ENCODE peak calls at places on chromosomes 1 and 21, in nine cellular contexts. One of them, this sample, is unnamed.

GRCh38 chr21:14321042-14321441 is 61.9 kb downstream of the HSPA13 start:
- DNase-seq in cardiac muscle cell: no peak
- DNase-seq in A549: no peak
- DNase-seq in AG09309: no peak
- DNase-seq in epithelial cell of esophagus: peak; percentile 36
- DNase-seq in ovary: no peak
- DNase-seq in AG10803: peak; percentile 3
- DNase-seq in heart left ventricle: no peak
- DNase-seq in fibroblast of lung: no peak
- DNase-seq in this sample: peak; percentile 17

GRCh38 chr1:77768006-77768405 is 8.4 kb upstream of the USP33 start:
- DNase-seq in heart left ventricle: no peak
- DNase-seq in AG10803: no peak
- DNase-seq in ovary: no peak
- DNase-seq in A549: no peak
- DNase-seq in epithelial cell of esophagus: peak; percentile 53
- DNase-seq in cardiac muscle cell: no peak
- DNase-seq in fibroblast of lung: no peak
- DNase-seq in AG09309: no peak
- DNase-seq in this sample: peak; percentile 61

GRCh38 chr1:82542141-82542540 is 741.4 kb downstream of the ADGRL2 start:
- DNase-seq in fibroblast of lung: no peak
- DNase-seq in AG09309: no peak
- DNase-seq in epithelial cell of esophagus: no peak
- DNase-seq in ovary: no peak
- DNase-seq in heart left ventricle: no peak
- DNase-seq in AG10803: no peak
- DNase-seq in cardiac muscle cell: no peak
- DNase-seq in A549: no peak
- DNase-seq in this sample: no peak

GRCh38 chr1:7224644-7225043 is 439.4 kb downstream of the CAMTA1 start:
- DNase-seq in heart left ventricle: no peak
- DNase-seq in A549: peak; percentile 31
- DNase-seq in AG09309: no peak
- DNase-seq in AG10803: no peak
- DNase-seq in ovary: no peak
- DNase-seq in fibroblast of lung: no peak
- DNase-seq in epithelial cell of esophagus: peak; percentile 21
- DNase-seq in cardiac muscle cell: no peak
- DNase-seq in this sample: no peak

GRCh38 chr1:212667223-212668139 is 32.2 kb downstream of the BATF3 start:
- DNase-seq in heart left ventricle: peak; percentile 63
- DNase-seq in fibroblast of lung: peak; percentile 94
- DNase-seq in cardiac muscle cell: no peak
- DNase-seq in ovary: no peak
- DNase-seq in A549: peak; percentile 92
- DNase-seq in AG10803: peak; percentile 99
- DNase-seq in epithelial cell of esophagus: peak; percentile 57
- DNase-seq in AG09309: peak; percentile 83
- DNase-seq in this sample: peak; percentile 39

GRCh38 chr1:18539171-18539570 is 58.4 kb downstream of the KLHDC7A start:
- DNase-seq in A549: no peak
- DNase-seq in fibroblast of lung: no peak
- DNase-seq in cardiac muscle cell: no peak
- DNase-seq in epithelial cell of esophagus: no peak
- DNase-seq in ovary: no peak
- DNase-seq in AG09309: no peak
- DNase-seq in AG10803: no peak
- DNase-seq in heart left ventricle: no peak
- DNase-seq in this sample: peak; percentile 7

GRCh38 chr1:233689017-233689747 is 75.3 kb downstream of the KCNK1 start:
- DNase-seq in heart left ventricle: no peak
- DNase-seq in cardiac muscle cell: no peak
- DNase-seq in A549: no peak
- DNase-seq in AG09309: no peak
- DNase-seq in ovary: no peak
- DNase-seq in epithelial cell of esophagus: peak; percentile 39
- DNase-seq in fibroblast of lung: no peak
- DNase-seq in AG10803: no peak
- DNase-seq in this sample: peak; percentile 26

GRCh38 chr1:37478451-37478871 is 4.1 kb downstream of the ZC3H12A start:
- DNase-seq in AG10803: peak; percentile 70
- DNase-seq in fibroblast of lung: peak; percentile 80
- DNase-seq in cardiac muscle cell: no peak
- DNase-seq in A549: peak; percentile 34
- DNase-seq in heart left ventricle: no peak
- DNase-seq in ovary: no peak
- DNase-seq in AG09309: peak; percentile 58
- DNase-seq in epithelial cell of esophagus: peak; percentile 72
- DNase-seq in this sample: peak; percentile 85

GRCh38 chr1:50531601-50532000 is 108.4 kb upstream of the DMRTA2 start:
- DNase-seq in AG10803: no peak
- DNase-seq in epithelial cell of esophagus: peak; percentile 3
- DNase-seq in A549: no peak
- DNase-seq in ovary: no peak
- DNase-seq in fibroblast of lung: no peak
- DNase-seq in AG09309: no peak
- DNase-seq in cardiac muscle cell: no peak
- DNase-seq in heart left ventricle: no peak
- DNase-seq in this sample: peak; percentile 4

DNA sequence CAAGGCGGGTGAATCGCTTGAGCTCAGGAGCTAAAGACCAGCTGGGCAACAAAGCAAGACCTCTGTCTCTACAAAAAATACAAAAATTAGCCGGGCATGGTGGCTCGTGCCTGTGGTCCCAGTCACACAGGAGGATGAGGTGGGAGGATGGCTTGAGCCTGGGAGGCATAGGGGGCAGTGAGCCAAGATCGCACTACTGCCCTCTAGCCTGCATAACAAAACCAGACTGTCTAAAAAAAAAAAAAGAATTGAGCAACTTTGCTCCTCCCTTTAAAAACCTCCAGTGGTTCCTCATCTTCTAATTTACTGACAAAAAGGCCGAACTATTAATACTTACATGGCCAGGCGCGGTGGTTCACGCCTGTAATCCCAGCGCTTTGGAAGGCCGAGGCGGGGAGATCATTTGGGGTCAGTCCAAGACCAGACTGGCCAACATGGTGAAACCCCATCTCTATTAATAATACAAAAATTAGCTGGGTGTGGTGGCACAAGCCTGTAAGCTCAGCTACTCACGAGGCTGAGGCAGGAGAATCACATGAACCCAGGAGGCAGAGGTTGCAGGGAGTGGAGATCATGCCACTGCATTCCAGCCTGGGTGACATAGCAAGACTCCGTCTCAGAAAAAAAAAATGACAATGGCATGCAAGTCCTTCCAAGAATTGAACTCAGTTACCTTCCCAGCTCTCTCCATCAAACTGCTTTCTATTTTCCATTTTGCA is 4.4 kb downstream of the ACBD3 start:
- DNase-seq in AG09309: peak; percentile 14
- DNase-seq in AG10803: peak; percentile 68
- DNase-seq in cardiac muscle cell: peak; percentile 31
- DNase-seq in A549: peak; percentile 69
- DNase-seq in epithelial cell of esophagus: peak; percentile 65
- DNase-seq in ovary: peak; percentile 54
- DNase-seq in heart left ventricle: no peak
- DNase-seq in fibroblast of lung: peak; percentile 62
- DNase-seq in this sample: peak; percentile 57
- TF ChIP-seq CTCF in AG09309: peak; percentile 46
- TF ChIP-seq CTCF in AG10803: peak; percentile 43
- TF ChIP-seq CTCF in cardiac muscle cell: peak; percentile 56
- TF ChIP-seq CTCF in A549: peak; percentile 70
- TF ChIP-seq CTCF in epithelial cell of esophagus: peak; percentile 44
- TF ChIP-seq CTCF in ovary: no peak
- TF ChIP-seq CTCF in heart left ventricle: peak; percentile 41
- TF ChIP-seq CTCF in fibroblast of lung: peak; percentile 31
- TF ChIP-seq CTCF in this sample: peak; percentile 54

GRCh38 chr21:38660333-38661295 is 145.1 kb upstream of the ETS2 start:
- DNase-seq in AG09309: no peak
- DNase-seq in cardiac muscle cell: peak; percentile 16
- DNase-seq in fibroblast of lung: peak; percentile 11
- DNase-seq in epithelial cell of esophagus: peak; percentile 23
- DNase-seq in heart left ventricle: no peak
- DNase-seq in ovary: peak; percentile 40
- DNase-seq in AG10803: no peak
- DNase-seq in A549: no peak
- DNase-seq in this sample: no peak

GRCh38 chr21:38662224-38662568 is 143.5 kb upstream of the ETS2 start:
- DNase-seq in fibroblast of lung: no peak
- DNase-seq in AG09309: no peak
- DNase-seq in ovary: no peak
- DNase-seq in epithelial cell of esophagus: no peak
- DNase-seq in A549: no peak
- DNase-seq in cardiac muscle cell: no peak
- DNase-seq in AG10803: no peak
- DNase-seq in heart left ventricle: no peak
- DNase-seq in this sample: no peak

GRCh38 chr21:38663282-38663681 is 142.4 kb upstream of the ETS2 start:
- DNase-seq in A549: no peak
- DNase-seq in AG09309: no peak
- DNase-seq in fibroblast of lung: no peak
- DNase-seq in cardiac muscle cell: no peak
- DNase-seq in AG10803: no peak
- DNase-seq in ovary: no peak
- DNase-seq in epithelial cell of esophagus: no peak
- DNase-seq in heart left ventricle: no peak
- DNase-seq in this sample: no peak

GRCh38 chr21:38661296-38662223 is 144.2 kb upstream of the ETS2 start:
- DNase-seq in AG09309: no peak
- DNase-seq in fibroblast of lung: peak; percentile 74
- DNase-seq in AG10803: peak; percentile 69
- DNase-seq in A549: peak; percentile 4
- DNase-seq in epithelial cell of esophagus: peak; percentile 20
- DNase-seq in heart left ventricle: peak; percentile 65
- DNase-seq in ovary: peak; percentile 33
- DNase-seq in cardiac muscle cell: peak; percentile 42
- DNase-seq in this sample: no peak

GRCh38 chr21:38659936-38660332 is 145.8 kb upstream of the ETS2 start:
- DNase-seq in fibroblast of lung: no peak
- DNase-seq in epithelial cell of esophagus: no peak
- DNase-seq in AG10803: no peak
- DNase-seq in heart left ventricle: no peak
- DNase-seq in ovary: no peak
- DNase-seq in cardiac muscle cell: no peak
- DNase-seq in AG09309: no peak
- DNase-seq in A549: no peak
- DNase-seq in this sample: no peak
- H3K4me3 ChIP-seq in fibroblast of lung: no peak overlapping the region
- H3K4me3 ChIP-seq in epithelial cell of esophagus: no peak overlapping the region
- H3K4me3 ChIP-seq in AG10803: no peak overlapping the region
- H3K4me3 ChIP-seq in heart left ventricle: peak overlapping the region; percentile 50
- H3K4me3 ChIP-seq in ovary: peak overlapping the region; percentile 44
- H3K4me3 ChIP-seq in cardiac muscle cell: no peak overlapping the region
- H3K4me3 ChIP-seq in AG09309: no peak overlapping the region
- H3K4me3 ChIP-seq in A549: no peak overlapping the region
- H3K4me3 ChIP-seq in this sample: no peak overlapping the region

GRCh38 chr1:16073490-16074104 is at the start of gene FAM131C:
- DNase-seq in epithelial cell of esophagus: peak; percentile 37
- DNase-seq in fibroblast of lung: no peak
- DNase-seq in heart left ventricle: no peak
- DNase-seq in AG09309: no peak
- DNase-seq in ovary: peak; percentile 41
- DNase-seq in AG10803: no peak
- DNase-seq in cardiac muscle cell: peak; percentile 71
- DNase-seq in A549: peak; percentile 46
- DNase-seq in this sample: no peak
- TF ChIP-seq CTCF in epithelial cell of esophagus: peak; percentile 14
- TF ChIP-seq CTCF in fibroblast of lung: no peak
- TF ChIP-seq CTCF in heart left ventricle: peak; percentile 72
- TF ChIP-seq CTCF in AG09309: peak; percentile 19
- TF ChIP-seq CTCF in ovary: peak; percentile 43
- TF ChIP-seq CTCF in AG10803: no peak
- TF ChIP-seq CTCF in cardiac muscle cell: peak; percentile 33
- TF ChIP-seq CTCF in A549: peak; percentile 65
- TF ChIP-seq CTCF in this sample: peak; percentile 39

GRCh38 chr21:37565530-37566223 is 199.1 kb downstream of the DYRK1A start:
- DNase-seq in AG09309: no peak
- DNase-seq in cardiac muscle cell: no peak
- DNase-seq in fibroblast of lung: peak; percentile 23
- DNase-seq in A549: peak; percentile 33
- DNase-seq in ovary: no peak
- DNase-seq in AG10803: peak; percentile 78
- DNase-seq in epithelial cell of esophagus: no peak
- DNase-seq in heart left ventricle: no peak
- DNase-seq in this sample: no peak
- H3K4me3 ChIP-seq in AG09309: peak overlapping the region; percentile 22
- H3K4me3 ChIP-seq in cardiac muscle cell: no peak overlapping the region
- H3K4me3 ChIP-seq in fibroblast of lung: no peak overlapping the region
- H3K4me3 ChIP-seq in A549: peak overlapping the region; percentile 35
- H3K4me3 ChIP-seq in ovary: no peak overlapping the region
- H3K4me3 ChIP-seq in AG10803: peak overlapping the region; percentile 50
- H3K4me3 ChIP-seq in epithelial cell of esophagus: no peak overlapping the region
- H3K4me3 ChIP-seq in heart left ventricle: no peak overlapping the region
- H3K4me3 ChIP-seq in this sample: no peak overlapping the region

GRCh38 chr1:1230656-1231399 is 973 bp downstream of the SDF4 start:
- DNase-seq in cardiac muscle cell: no peak
- DNase-seq in ovary: no peak
- DNase-seq in AG09309: peak; percentile 49
- DNase-seq in A549: peak; percentile 64
- DNase-seq in heart left ventricle: no peak
- DNase-seq in AG10803: peak; percentile 73
- DNase-seq in epithelial cell of esophagus: peak; percentile 58
- DNase-seq in fibroblast of lung: peak; percentile 69
- DNase-seq in this sample: peak; percentile 52
- TF ChIP-seq CTCF in cardiac muscle cell: peak; percentile 35
- TF ChIP-seq CTCF in ovary: no peak
- TF ChIP-seq CTCF in AG09309: peak; percentile 51
- TF ChIP-seq CTCF in A549: no peak
- TF ChIP-seq CTCF in heart left ventricle: no peak
- TF ChIP-seq CTCF in AG10803: peak; percentile 48
- TF ChIP-seq CTCF in epithelial cell of esophagus: peak; percentile 47
- TF ChIP-seq CTCF in fibroblast of lung: peak; percentile 28
- TF ChIP-seq CTCF in this sample: peak; percentile 33

GRCh38 chr1:45685308-45686080 is 839 bp downstream of the GPBP1L1 start:
- DNase-seq in A549: peak; percentile 6
- DNase-seq in heart left ventricle: no peak
- DNase-seq in fibroblast of lung: no peak
- DNase-seq in ovary: no peak
- DNase-seq in epithelial cell of esophagus: peak; percentile 36
- DNase-seq in AG09309: no peak
- DNase-seq in cardiac muscle cell: peak; percentile 17
- DNase-seq in AG10803: no peak
- DNase-seq in this sample: peak; percentile 34

GRCh38 chr1:45686081-45687013 is at the start of gene GPBP1L1:
- DNase-seq in heart left ventricle: peak; percentile 98
- DNase-seq in ovary: peak; percentile 98
- DNase-seq in A549: peak; percentile 96
- DNase-seq in AG09309: peak; percentile 90
- DNase-seq in epithelial cell of esophagus: peak; percentile 98
- DNase-seq in cardiac muscle cell: peak; percentile 99
- DNase-seq in fibroblast of lung: peak; percentile 94
- DNase-seq in AG10803: peak; percentile 97
- DNase-seq in this sample: peak; percentile 85

GRCh38 chr1:45682942-45683341 is 3.4 kb downstream of the GPBP1L1 start:
- DNase-seq in AG09309: no peak
- DNase-seq in heart left ventricle: no peak
- DNase-seq in fibroblast of lung: no peak
- DNase-seq in epithelial cell of esophagus: no peak
- DNase-seq in cardiac muscle cell: no peak
- DNase-seq in A549: no peak
- DNase-seq in AG10803: no peak
- DNase-seq in ovary: no peak
- DNase-seq in this sample: no peak

GRCh38 chr1:45687014-45687752 is 798 bp upstream of the TMEM69 start:
- DNase-seq in epithelial cell of esophagus: peak; percentile 99
- DNase-seq in A549: peak; percentile 97
- DNase-seq in AG10803: peak; percentile 99
- DNase-seq in AG09309: peak; percentile 97
- DNase-seq in cardiac muscle cell: peak; percentile 98
- DNase-seq in ovary: peak; percentile 96
- DNase-seq in heart left ventricle: peak; percentile 99
- DNase-seq in fibroblast of lung: peak; percentile 99
- DNase-seq in this sample: peak; percentile 96

GRCh38 chr1:45684402-45684801 is 1.9 kb downstream of the GPBP1L1 start:
- DNase-seq in epithelial cell of esophagus: no peak
- DNase-seq in cardiac muscle cell: no peak
- DNase-seq in AG10803: no peak
- DNase-seq in ovary: no peak
- DNase-seq in fibroblast of lung: no peak
- DNase-seq in A549: no peak
- DNase-seq in AG09309: no peak
- DNase-seq in heart left ventricle: no peak
- DNase-seq in this sample: no peak
- H3K4me3 ChIP-seq in epithelial cell of esophagus: peak overlapping the region; percentile 99
- H3K4me3 ChIP-seq in cardiac muscle cell: peak overlapping the region; percentile 88
- H3K4me3 ChIP-seq in AG10803: peak overlapping the region; percentile 98
- H3K4me3 ChIP-seq in ovary: no peak overlapping the region
- H3K4me3 ChIP-seq in fibroblast of lung: peak overlapping the region; percentile 97
- H3K4me3 ChIP-seq in A549: no peak overlapping the region
- H3K4me3 ChIP-seq in AG09309: peak overlapping the region; percentile 99
- H3K4me3 ChIP-seq in heart left ventricle: peak overlapping the region; percentile 97
- H3K4me3 ChIP-seq in this sample: no peak overlapping the region